ENCODE peak calls at places on chromosomes 6 and 20, in six cellular contexts. G, I, K, P, R and F are unnamed samples.
A peak's percentile ranks its signal among the peaks of the same experiment; 100 is the strongest.

GRCh38 chr6:51209651-51210050 is 391.0 kb downstream of the TFAP2B start:
- ATAC-seq in K (no peak), P (no peak), I (no peak), R (no peak), G (no peak), F (no peak)

GRCh38 chr6:156618600-156619205 is 158.5 kb upstream of the ARID1B start:
- ATAC-seq in I (peak; percentile 79), P (no peak), K (no peak), G (no peak), R (no peak), F (no peak)

GRCh38 chr6:41759905-41760579 is 12.8 kb upstream of the PGC start:
- ATAC-seq in I (peak; percentile 20), R (no peak), K (no peak), P (no peak), G (no peak), F (no peak)

GRCh38 chr20:43653966-43654365 is 12.9 kb upstream of the MYBL2 start:
- ATAC-seq in K (no peak), G (no peak), I (no peak), P (no peak), R (no peak), F (no peak)

GRCh38 chr6:85642774-85643529 is at the start of gene SYNCRIP:
- ATAC-seq in K (peak; percentile 78), I (peak; percentile 83), G (peak; percentile 81), R (peak; percentile 93), P (peak; percentile 80), F (peak; percentile 82)

GRCh38 chr6:43636312-43636667 is 650 bp downstream of the MAD2L1BP start:
- ATAC-seq in G (peak; percentile 8), K (no peak), I (peak; percentile 38), R (no peak), P (peak; percentile 13), F (peak; percentile 11)

GRCh38 chr6:50905297-50905696 is 86.6 kb downstream of the TFAP2B start:
- ATAC-seq in P (no peak), R (no peak), G (no peak), K (peak; percentile 99), I (no peak), F (no peak)

GRCh38 chr6:93088675-93089575 is 330.4 kb downstream of the EPHA7 start:
- ATAC-seq in P (no peak), K (peak; percentile 19), G (no peak), R (no peak), I (no peak), F (no peak)